ENCODE peak calls at places on chromosomes 13 and 19, in five cellular contexts. One of them, this sample, is unnamed. For H3K4me1, the result is how much of the 10 kb centered on the place peaks cover.

GRCh38 chr13:88005188-88005587 is 334.0 kb downstream of the SLITRK5 start:
- DNase-seq in A673: peak
- DNase-seq in CD8-positive, alpha-beta memory T cell: no peak
- DNase-seq in neuronal stem cell: no peak
- DNase-seq in transverse colon: no peak
- DNase-seq in this sample: no peak

GRCh38 chr19:31880283-31880682 is 465.1 kb upstream of the ZNF507 start:
- DNase-seq in transverse colon: no peak
- DNase-seq in A673: no peak
- DNase-seq in CD8-positive, alpha-beta memory T cell: no peak
- DNase-seq in neuronal stem cell: no peak
- DNase-seq in this sample: no peak

GRCh38 chr13:111326981-111327642 is 6.7 kb downstream of the TEX29 start:
- DNase-seq in transverse colon: no peak
- DNase-seq in CD8-positive, alpha-beta memory T cell: no peak
- DNase-seq in neuronal stem cell: no peak
- DNase-seq in A673: no peak
- DNase-seq in this sample: no peak

GRCh38 chr19:47615714-47616113 is 6.8 kb downstream of the BICRA start:
- DNase-seq in A673: no peak
- DNase-seq in transverse colon: no peak
- DNase-seq in CD8-positive, alpha-beta memory T cell: no peak
- DNase-seq in neuronal stem cell: no peak
- DNase-seq in this sample: no peak

GRCh38 chr13:71316964-71317363 is 550.0 kb downstream of the DACH1 start:
- DNase-seq in transverse colon: no peak
- DNase-seq in neuronal stem cell: no peak
- DNase-seq in A673: no peak
- DNase-seq in CD8-positive, alpha-beta memory T cell: no peak
- DNase-seq in this sample: no peak

GRCh38 chr19:35397064-35397463 is 26.2 kb downstream of the GPR42 start:
- DNase-seq in neuronal stem cell: no peak
- DNase-seq in CD8-positive, alpha-beta memory T cell: no peak
- DNase-seq in transverse colon: no peak
- DNase-seq in A673: no peak
- DNase-seq in this sample: no peak

GRCh38 chr13:30415430-30416030 is 6.8 kb upstream of the UBE2L5 start:
- DNase-seq in transverse colon: no peak
- DNase-seq in A673: no peak
- DNase-seq in CD8-positive, alpha-beta memory T cell: no peak
- DNase-seq in neuronal stem cell: no peak
- DNase-seq in this sample: no peak

GRCh38 chr13:85586422-85586831 is 212.8 kb downstream of the SLITRK6 start:
- DNase-seq in A673: no peak
- DNase-seq in neuronal stem cell: no peak
- DNase-seq in CD8-positive, alpha-beta memory T cell: no peak
- DNase-seq in transverse colon: no peak
- DNase-seq in this sample: no peak

GRCh38 chr13:101416181-101417042 is at the start of gene NALCN:
- DNase-seq in transverse colon: no peak
- DNase-seq in neuronal stem cell: peak
- DNase-seq in A673: peak
- DNase-seq in CD8-positive, alpha-beta memory T cell: no peak
- DNase-seq in this sample: no peak

GRCh38 chr13:93173656-93174055 is 53.0 kb upstream of the GPC6 start:
- DNase-seq in transverse colon: no peak
- DNase-seq in A673: no peak
- DNase-seq in CD8-positive, alpha-beta memory T cell: no peak
- DNase-seq in neuronal stem cell: no peak
- DNase-seq in this sample: no peak

GRCh38 chr19:13887529-13887928 is 10.6 kb downstream of the NANOS3 start:
- DNase-seq in transverse colon: no peak
- DNase-seq in A673: no peak
- DNase-seq in neuronal stem cell: no peak
- DNase-seq in CD8-positive, alpha-beta memory T cell: no peak
- DNase-seq in this sample: no peak

GRCh38 chr19:27775395-27775794 is 1437.6 kb downstream of the UQCRFS1 start:
- DNase-seq in neuronal stem cell: no peak
- DNase-seq in transverse colon: no peak
- DNase-seq in A673: peak
- DNase-seq in CD8-positive, alpha-beta memory T cell: no peak
- DNase-seq in this sample: no peak

GRCh38 chr19:18340990-18341868 is 831 bp downstream of the PGPEP1 start:
- DNase-seq in transverse colon: peak
- DNase-seq in A673: peak
- DNase-seq in neuronal stem cell: no peak
- DNase-seq in CD8-positive, alpha-beta memory T cell: peak
- DNase-seq in this sample: peak

GRCh38 chr13:113852536-113853517 is 11.0 kb downstream of the GAS6 start:
- DNase-seq in CD8-positive, alpha-beta memory T cell: no peak
- DNase-seq in A673: no peak
- DNase-seq in neuronal stem cell: no peak
- DNase-seq in transverse colon: no peak
- DNase-seq in this sample: no peak

GRCh38 chr19:42023121-42023942 is 29.3 kb upstream of the ATP1A3 start:
- DNase-seq in transverse colon: peak
- DNase-seq in A673: peak
- DNase-seq in neuronal stem cell: no peak
- DNase-seq in CD8-positive, alpha-beta memory T cell: no peak
- DNase-seq in this sample: no peak

GRCh38 chr13:23505007-23505406 is 65.2 kb upstream of the TNFRSF19 start:
- DNase-seq in transverse colon: no peak
- DNase-seq in CD8-positive, alpha-beta memory T cell: no peak
- DNase-seq in A673: no peak
- DNase-seq in neuronal stem cell: no peak
- DNase-seq in this sample: no peak

GRCh38 chr13:37026778-37027177 is 26.2 kb downstream of the EXOSC8 start:
- DNase-seq in neuronal stem cell: no peak
- DNase-seq in A673: no peak
- DNase-seq in CD8-positive, alpha-beta memory T cell: no peak
- DNase-seq in transverse colon: no peak
- DNase-seq in this sample: no peak

GRCh38 chr13:109096101-109096500 is 466.7 kb downstream of the MYO16 start:
- DNase-seq in CD8-positive, alpha-beta memory T cell: no peak
- DNase-seq in transverse colon: no peak
- DNase-seq in neuronal stem cell: no peak
- DNase-seq in A673: peak
- DNase-seq in this sample: no peak

GRCh38 chr13:42814868-42815267 is 33.5 kb downstream of the FAM216B start:
- DNase-seq in CD8-positive, alpha-beta memory T cell: no peak
- DNase-seq in neuronal stem cell: no peak
- DNase-seq in A673: peak
- DNase-seq in transverse colon: no peak
- DNase-seq in this sample: no peak

GRCh38 chr13:93080587-93080986 is 146.0 kb upstream of the GPC6 start:
- DNase-seq in neuronal stem cell: no peak
- DNase-seq in A673: peak
- DNase-seq in CD8-positive, alpha-beta memory T cell: no peak
- DNase-seq in transverse colon: no peak
- DNase-seq in this sample: no peak

GRCh38 chr19:38658462-38659306 is 11.2 kb downstream of the ACTN4 start:
- DNase-seq in transverse colon: peak
- DNase-seq in neuronal stem cell: no peak
- DNase-seq in CD8-positive, alpha-beta memory T cell: no peak
- DNase-seq in A673: peak
- DNase-seq in this sample: no peak

GRCh38 chr13:83223546-83223945 is 658.7 kb downstream of the SLITRK1 start:
- DNase-seq in neuronal stem cell: no peak
- DNase-seq in CD8-positive, alpha-beta memory T cell: no peak
- DNase-seq in A673: no peak
- DNase-seq in transverse colon: no peak
- DNase-seq in this sample: no peak

GRCh38 chr13:35963982-35964665 is 167.1 kb downstream of the DCLK1 start:
- DNase-seq in transverse colon: no peak
- DNase-seq in CD8-positive, alpha-beta memory T cell: no peak
- DNase-seq in A673: peak
- DNase-seq in neuronal stem cell: no peak
- DNase-seq in this sample: no peak

GRCh38 chr19:14567079-14567478 is 4.8 kb downstream of the NDUFB7 start:
- DNase-seq in A673: no peak
- DNase-seq in transverse colon: no peak
- DNase-seq in CD8-positive, alpha-beta memory T cell: no peak
- DNase-seq in neuronal stem cell: no peak
- DNase-seq in this sample: no peak

GRCh38 chr13:100336795-100337516 is 248.1 kb downstream of the PCCA start:
- DNase-seq in transverse colon: no peak
- DNase-seq in neuronal stem cell: no peak
- DNase-seq in CD8-positive, alpha-beta memory T cell: no peak
- DNase-seq in A673: no peak
- DNase-seq in this sample: no peak

GRCh38 chr13:75165543-75166230 is 316.3 kb downstream of the TBC1D4 start:
- DNase-seq in CD8-positive, alpha-beta memory T cell: no peak
- DNase-seq in neuronal stem cell: no peak
- DNase-seq in A673: no peak
- DNase-seq in transverse colon: no peak
- DNase-seq in this sample: no peak

GRCh38 chr13:22757530-22758120 is 423.2 kb upstream of the SGCG start:
- DNase-seq in neuronal stem cell: no peak
- DNase-seq in A673: no peak
- DNase-seq in transverse colon: no peak
- DNase-seq in CD8-positive, alpha-beta memory T cell: no peak
- DNase-seq in this sample: no peak

GRCh38 chr19:44792286-44792685 is 14.6 kb downstream of the CBLC start:
- DNase-seq in A673: no peak
- DNase-seq in transverse colon: no peak
- DNase-seq in neuronal stem cell: no peak
- DNase-seq in CD8-positive, alpha-beta memory T cell: no peak
- DNase-seq in this sample: no peak

GRCh38 chr19:39479916-39480315 is 722 bp upstream of the TIMM50 start:
- DNase-seq in transverse colon: no peak
- DNase-seq in A673: no peak
- DNase-seq in CD8-positive, alpha-beta memory T cell: no peak
- DNase-seq in neuronal stem cell: no peak
- DNase-seq in this sample: no peak

GRCh38 chr13:45466359-45466758 is 1.6 kb downstream of the COG3 start:
- DNase-seq in CD8-positive, alpha-beta memory T cell: no peak
- DNase-seq in transverse colon: no peak
- DNase-seq in neuronal stem cell: no peak
- DNase-seq in A673: no peak
- DNase-seq in this sample: no peak

GRCh38 chr13:85608255-85608829 is 190.9 kb downstream of the SLITRK6 start:
- DNase-seq in CD8-positive, alpha-beta memory T cell: no peak
- DNase-seq in A673: no peak
- DNase-seq in transverse colon: no peak
- DNase-seq in neuronal stem cell: no peak
- DNase-seq in this sample: no peak

GRCh38 chr19:35673121-35673804 is 6.9 kb downstream of the UPK1A start:
- DNase-seq in transverse colon: peak
- DNase-seq in A673: no peak
- DNase-seq in CD8-positive, alpha-beta memory T cell: peak
- DNase-seq in neuronal stem cell: no peak
- DNase-seq in this sample: peak

GRCh38 chr19:22144394-22144793 is 52.4 kb downstream of the ZNF676 start:
- DNase-seq in CD8-positive, alpha-beta memory T cell: no peak
- DNase-seq in A673: peak
- DNase-seq in transverse colon: no peak
- DNase-seq in neuronal stem cell: peak
- DNase-seq in this sample: no peak

GRCh38 chr19:49570997-49571676 is 9.2 kb downstream of the NOSIP start:
- DNase-seq in CD8-positive, alpha-beta memory T cell: no peak
- DNase-seq in transverse colon: peak
- DNase-seq in neuronal stem cell: no peak
- DNase-seq in A673: peak
- DNase-seq in this sample: no peak

GRCh38 chr13:94345374-94346195 is 133.9 kb downstream of the DCT start:
- DNase-seq in transverse colon: no peak
- DNase-seq in neuronal stem cell: no peak
- DNase-seq in A673: peak
- DNase-seq in CD8-positive, alpha-beta memory T cell: no peak
- DNase-seq in this sample: no peak

GRCh38 chr13:50909605-50910482 is at the start of gene RNASEH2B:
- DNase-seq in A673: peak
- DNase-seq in transverse colon: peak
- DNase-seq in CD8-positive, alpha-beta memory T cell: peak
- DNase-seq in neuronal stem cell: peak
- DNase-seq in this sample: peak

GRCh38 chr13:56424246-56424645 is 716.5 kb upstream of the PRR20A start:
- DNase-seq in transverse colon: no peak
- DNase-seq in A673: no peak
- DNase-seq in CD8-positive, alpha-beta memory T cell: no peak
- DNase-seq in neuronal stem cell: no peak
- DNase-seq in this sample: no peak

GRCh38 chr19:16326401-16327130 is 1.9 kb downstream of the KLF2 start:
- DNase-seq in neuronal stem cell: no peak
- DNase-seq in transverse colon: peak
- DNase-seq in CD8-positive, alpha-beta memory T cell: peak
- DNase-seq in A673: no peak
- DNase-seq in this sample: peak
- H3K27ac ChIP-seq in neuronal stem cell: no peak
- H3K27ac ChIP-seq in transverse colon: peak
- H3K27ac ChIP-seq in CD8-positive, alpha-beta memory T cell: peak
- H3K27ac ChIP-seq in A673: no peak
- H3K27ac ChIP-seq in this sample: peak

GRCh38 chr13:99200433-99201167 is at the start of gene UBAC2:
- DNase-seq in neuronal stem cell: peak
- DNase-seq in transverse colon: peak
- DNase-seq in CD8-positive, alpha-beta memory T cell: peak
- DNase-seq in A673: peak
- DNase-seq in this sample: peak
- H3K4me1 ChIP-seq in neuronal stem cell: under half
- H3K4me1 ChIP-seq in transverse colon: under half
- H3K4me1 ChIP-seq in CD8-positive, alpha-beta memory T cell: under half
- H3K4me1 ChIP-seq in A673: under half
- H3K4me1 ChIP-seq in this sample: under half

DNA sequence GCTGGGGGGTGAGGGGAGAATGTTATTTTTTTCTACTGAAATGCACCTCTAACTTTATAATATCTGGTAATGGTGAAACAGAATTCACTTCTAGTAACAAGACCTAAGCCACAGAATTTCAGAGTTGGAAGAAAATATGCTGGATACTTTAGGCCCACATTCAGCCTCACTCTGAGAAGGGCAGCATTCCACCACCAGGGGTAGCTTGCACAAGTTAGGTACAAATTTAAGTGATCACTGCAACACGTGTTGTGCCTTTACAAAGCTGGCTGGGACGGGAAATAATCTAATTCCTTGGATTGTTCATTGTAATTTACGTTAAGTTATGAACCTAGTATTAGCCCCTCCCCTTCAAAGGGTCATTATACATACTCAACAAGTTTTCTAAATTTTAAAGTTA is 192.3 kb downstream of the RGCC start:
- DNase-seq in A673: peak
- DNase-seq in transverse colon: no peak
- DNase-seq in CD8-positive, alpha-beta memory T cell: no peak
- DNase-seq in neuronal stem cell: no peak
- DNase-seq in this sample: no peak
- H3K27ac ChIP-seq in A673: no peak
- H3K27ac ChIP-seq in transverse colon: no peak
- H3K27ac ChIP-seq in CD8-positive, alpha-beta memory T cell: no peak
- H3K27ac ChIP-seq in neuronal stem cell: no peak
- H3K27ac ChIP-seq in this sample: no peak

DNA sequence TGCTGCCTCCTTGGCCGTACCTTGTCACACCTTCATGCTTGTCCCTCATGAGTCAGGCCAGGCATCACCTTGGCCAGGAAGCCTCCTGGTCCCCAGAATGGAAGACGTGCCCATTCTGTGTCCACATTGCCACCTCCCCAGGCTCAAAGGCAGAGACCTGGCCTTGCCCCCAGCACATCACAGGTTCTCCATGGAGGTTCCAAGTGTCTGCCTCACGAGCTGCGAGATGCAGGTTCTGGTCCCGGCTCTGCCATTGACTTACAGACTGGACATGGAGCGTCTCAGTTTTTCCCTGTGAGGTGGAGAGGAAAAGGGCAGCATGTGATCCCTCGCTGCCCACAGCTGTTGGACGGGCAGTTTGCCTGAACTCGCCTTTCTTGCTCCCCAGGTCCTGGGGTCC is 9.1 kb upstream of the SLC7A10 start:
- DNase-seq in CD8-positive, alpha-beta memory T cell: no peak
- DNase-seq in neuronal stem cell: no peak
- DNase-seq in A673: no peak
- DNase-seq in transverse colon: no peak
- DNase-seq in this sample: no peak
- H3K4me1 ChIP-seq in CD8-positive, alpha-beta memory T cell: under half
- H3K4me1 ChIP-seq in neuronal stem cell: under half
- H3K4me1 ChIP-seq in A673: under half
- H3K4me1 ChIP-seq in transverse colon: under half
- H3K4me1 ChIP-seq in this sample: under half

This sample was measured in effector memory CD4-positive, alpha-beta T cell.